ENCODE peak calls at places on chromosomes 12 and 14, in nine cellular contexts. Q, A, I, J, L, H, S, X and Y are unnamed samples. For H3K4me1, the result is how much of the 10 kb centered on the place peaks cover.

GRCh38 chr14:75132374-75133086 is 5.7 kb upstream of the NEK9 start:
- DNase-seq in X (no peak), Q (peak), L (peak), A (peak), H (peak), S (peak), I (no peak), J (peak), Y (no peak)

GRCh38 chr12:62681306-62681705 is 214.7 kb downstream of the MON2 start:
- DNase-seq in X (no peak), Q (no peak), L (no peak), I (no peak), A (no peak), H (no peak), J (no peak), S (no peak), Y (no peak)

GRCh38 chr12:123474493-123475255 is 16.7 kb downstream of the SNRNP35 start:
- DNase-seq in J (no peak), I (no peak), L (no peak), H (no peak), X (no peak), A (no peak), S (peak), Q (peak), Y (no peak)

GRCh38 chr14:91521058-91521721 is 11.1 kb upstream of the PPP4R3A start:
- DNase-seq in H (no peak), I (no peak), J (no peak), S (no peak), X (no peak), Q (no peak), A (no peak), L (no peak), Y (no peak)

GRCh38 chr12:77847060-77847541 is 16.4 kb downstream of the NAV3 start:
- DNase-seq in I (no peak), S (no peak), J (peak), L (no peak), Q (peak), H (no peak), X (no peak), A (no peak), Y (no peak)

GRCh38 chr12:60266381-60266852 is 670.6 kb downstream of the SLC16A7 start:
- DNase-seq in S (no peak), A (no peak), H (no peak), X (no peak), L (no peak), Q (no peak), J (peak), I (no peak), Y (no peak)

GRCh38 chr14:57822081-57822480 is 43.8 kb downstream of the SLC35F4 start:
- DNase-seq in L (no peak), H (no peak), X (no peak), I (no peak), A (no peak), J (no peak), S (no peak), Q (no peak), Y (no peak)

GRCh38 chr14:100077441-100077840 is 12.2 kb downstream of the EVL start:
- DNase-seq in L (no peak), H (no peak), J (no peak), X (no peak), I (no peak), A (no peak), S (no peak), Q (no peak), Y (no peak)

GRCh38 chr12:47184813-47185212 is 105.1 kb upstream of the AMIGO2 start:
- DNase-seq in X (no peak), L (no peak), H (no peak), A (peak), Q (no peak), J (no peak), S (no peak), I (no peak), Y (no peak)

GRCh38 chr12:115712676-115713075 is 564.8 kb downstream of the MED13L start:
- DNase-seq in H (no peak), S (no peak), X (no peak), L (no peak), I (no peak), A (no peak), Q (no peak), J (no peak), Y (no peak)

GRCh38 chr14:102050026-102050405 is 36.8 kb downstream of the HSP90AA1 start:
- DNase-seq in S (no peak), I (no peak), X (no peak), L (no peak), J (no peak), A (no peak), H (no peak), Q (no peak), Y (no peak)

GRCh38 chr12:56628671-56629458 is 1.3 kb downstream of the BAZ2A start:
- DNase-seq in X (peak), S (peak), Q (peak), I (peak), A (peak), L (peak), H (peak), J (peak), Y (peak)

GRCh38 chr12:62787606-62788005 is 147.3 kb downstream of the PPM1H start:
- DNase-seq in Q (no peak), I (no peak), H (no peak), L (no peak), J (no peak), X (no peak), A (no peak), S (no peak), Y (no peak)

GRCh38 chr12:2648406-2648805 is 146.4 kb upstream of the FKBP4 start:
- DNase-seq in J (no peak), Q (no peak), I (peak), L (no peak), A (no peak), S (no peak), X (no peak), H (no peak), Y (no peak)

GRCh38 chr12:3551386-3551785 is 60.4 kb downstream of the PRMT8 start:
- DNase-seq in H (no peak), A (no peak), Q (no peak), J (no peak), I (no peak), S (no peak), X (no peak), L (no peak), Y (peak)

GRCh38 chr12:90250766-90251165 is 542.1 kb upstream of the ATP2B1 start:
- DNase-seq in A (peak), H (no peak), L (no peak), X (no peak), J (no peak), S (no peak), I (no peak), Q (no peak), Y (peak)

GRCh38 chr12:11741434-11742092 is 92.1 kb downstream of the ETV6 start:
- DNase-seq in S (no peak), Q (no peak), I (no peak), A (no peak), J (no peak), L (no peak), X (no peak), H (no peak), Y (no peak)

GRCh38 chr12:11738450-11738849 is 89.0 kb downstream of the ETV6 start:
- DNase-seq in I (no peak), J (no peak), X (no peak), A (no peak), S (no peak), L (no peak), Q (no peak), H (no peak), Y (no peak)

GRCh38 chr12:11743748-11744147 is 94.3 kb downstream of the ETV6 start:
- DNase-seq in J (no peak), A (no peak), L (no peak), Q (no peak), S (no peak), X (no peak), I (no peak), H (no peak), Y (no peak)

GRCh38 chr12:11743333-11743732 is 93.9 kb downstream of the ETV6 start:
- DNase-seq in J (no peak), Q (no peak), I (no peak), S (no peak), H (no peak), X (no peak), A (no peak), L (no peak), Y (no peak)

DNA sequence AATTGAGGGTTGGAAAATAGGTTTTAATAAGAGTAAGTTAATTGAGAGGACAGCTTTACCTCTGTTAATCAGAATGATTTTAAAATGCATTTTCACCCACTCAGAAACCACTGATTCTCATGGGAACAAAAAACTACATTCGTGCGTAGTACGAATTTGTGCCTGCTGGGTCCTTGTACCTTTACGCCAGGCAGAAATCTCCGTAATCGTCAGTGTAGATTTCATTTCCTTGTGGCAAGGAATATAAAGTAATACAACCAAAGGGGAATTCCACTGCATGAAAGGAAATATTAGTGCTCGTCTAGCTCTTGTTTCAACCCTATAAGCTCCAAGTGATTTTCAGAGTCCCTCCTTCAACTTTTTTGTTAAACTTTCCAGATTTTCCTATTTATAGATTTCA is 90.5 kb downstream of the ETV6 start:
- DNase-seq in H (no peak), A (no peak), S (no peak), X (no peak), L (no peak), Q (no peak), J (no peak), I (no peak), Y (no peak)
- H3K4me3 ChIP-seq in H (no peak), A (no peak), S (no peak), X (no peak), L (no peak), Q (no peak), J (no peak), I (no peak), Y (no peak)

DNA sequence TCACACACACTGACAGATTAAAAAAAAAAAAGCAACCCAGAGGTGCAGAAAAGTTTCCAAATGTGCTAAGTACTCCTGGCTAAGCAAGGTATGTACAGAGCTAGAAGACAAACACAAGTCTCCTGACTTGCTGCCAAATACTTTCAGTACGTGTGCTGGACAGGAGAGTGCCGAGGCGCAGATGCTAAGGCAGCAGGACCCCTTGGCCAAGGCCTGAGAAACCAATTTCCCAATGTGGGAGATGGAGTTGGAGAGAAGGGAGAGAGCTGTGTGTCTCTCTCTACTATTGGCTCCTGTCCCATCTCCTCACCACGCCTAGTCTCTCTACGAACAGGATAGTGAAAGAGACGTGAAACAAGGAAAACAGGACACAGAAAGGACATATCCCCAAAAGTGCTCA is 5.3 kb downstream of the SPRYD3 start:
- DNase-seq in L (no peak), S (no peak), X (no peak), Q (no peak), H (no peak), A (no peak), I (peak), J (no peak), Y (peak)
- H3K4me1 ChIP-seq in L (under half), S (under half), X (half or more), Q (under half), H (under half), A (under half), I (under half), J (under half), Y (under half)

GRCh38 chr12:92431146-92431545 is 271.6 kb upstream of the PLEKHG7 start:
- DNase-seq in L (peak), H (no peak), S (no peak), X (no peak), Q (peak), J (no peak), I (no peak), A (no peak), Y (no peak)

GRCh38 chr12:92437452-92437851 is 265.3 kb upstream of the PLEKHG7 start:
- DNase-seq in H (no peak), I (no peak), X (no peak), Q (no peak), J (no peak), S (no peak), L (no peak), A (no peak), Y (no peak)

GRCh38 chr12:92434607-92435025 is 268.2 kb upstream of the PLEKHG7 start:
- DNase-seq in X (no peak), I (no peak), S (no peak), Q (peak), L (no peak), J (no peak), A (no peak), H (no peak), Y (no peak)

GRCh38 chr12:92436847-92437246 is 265.9 kb upstream of the PLEKHG7 start:
- DNase-seq in J (no peak), L (no peak), I (no peak), S (no peak), Q (no peak), A (no peak), H (no peak), X (no peak), Y (no peak)

GRCh38 chr12:92432724-92433281 is 270.0 kb upstream of the PLEKHG7 start:
- DNase-seq in J (no peak), I (no peak), X (no peak), S (no peak), A (no peak), Q (peak), H (no peak), L (no peak), Y (no peak)
- H3K4me3 ChIP-seq in J (no peak), I (no peak), X (no peak), S (no peak), A (no peak), Q (peak), H (no peak), L (no peak), Y (no peak)

GRCh38 chr12:122081108-122081696 is 2.6 kb downstream of the MLXIP start:
- DNase-seq in A (no peak), J (no peak), Q (no peak), I (peak), L (no peak), X (no peak), S (no peak), H (no peak), Y (no peak)
- H3K4me1 ChIP-seq in A (under half), J (under half), Q (half or more), I (under half), L (half or more), X (under half), S (under half), H (half or more), Y (half or more)

GRCh38 chr12:54191126-54191525 is 2.3 kb upstream of the SMUG1 start:
- DNase-seq in S (no peak), J (no peak), Q (no peak), L (no peak), A (no peak), H (peak), I (no peak), X (no peak), Y (no peak)

GRCh38 chr12:54193437-54193836 is 4.7 kb upstream of the SMUG1 start:
- DNase-seq in X (no peak), J (no peak), I (no peak), A (no peak), H (no peak), Q (no peak), S (no peak), L (no peak), Y (no peak)

GRCh38 chr12:54189198-54189539 is 384 bp upstream of the SMUG1 start:
- DNase-seq in S (no peak), I (no peak), L (no peak), H (no peak), X (no peak), J (no peak), A (no peak), Q (no peak), Y (no peak)

GRCh38 chr12:54195080-54195479 is 6.3 kb upstream of the SMUG1 start:
- DNase-seq in I (no peak), X (no peak), H (no peak), A (no peak), Q (no peak), S (no peak), L (no peak), J (no peak), Y (no peak)

GRCh38 chr12:54191550-54192022 is 2.8 kb upstream of the SMUG1 start:
- DNase-seq in S (peak), H (peak), L (peak), I (peak), X (peak), J (peak), Q (peak), A (peak), Y (peak)
- H3K4me3 ChIP-seq in S (no peak), H (no peak), L (no peak), I (no peak), X (no peak), J (no peak), Q (no peak), A (no peak), Y (no peak)

GRCh38 chr14:103656758-103657133 is 27.7 kb downstream of the KLC1 start:
- DNase-seq in I (peak), X (no peak), H (no peak), Q (no peak), L (no peak), S (no peak), A (no peak), J (no peak), Y (no peak)
- H3K4me1 ChIP-seq in I (under half), X (under half), H (under half), Q (under half), L (under half), S (under half), A (under half), J (under half), Y (under half)

GRCh38 chr12:32535260-32535999 is 136.1 kb downstream of the FGD4 start:
- DNase-seq in H (no peak), Q (peak), X (peak), L (peak), A (peak), S (no peak), J (peak), I (peak), Y (peak)
- H3K4me3 ChIP-seq in H (no peak), Q (peak), X (peak), L (no peak), A (peak), S (no peak), J (peak), I (peak), Y (peak)